ENCODE peak calls at places on chromosome 22, in four cellular contexts. Q, N, T and C are unnamed samples.

GRCh38 chr22:49023879-49024774 is 803.5 kb downstream of the BRD1 start:
- DNase-seq in Q (no peak), N (no peak), T (no peak), C (no peak)

GRCh38 chr22:39306456-39307361 is 12.7 kb downstream of the RPL3 start:
- DNase-seq in Q (peak; percentile 76), N (no peak), T (no peak), C (no peak)

GRCh38 chr22:49901457-49901856 is 16.8 kb downstream of the ALG12 start:
- DNase-seq in Q (no peak), N (no peak), T (no peak), C (no peak)

GRCh38 chr22:41334215-41334614 is 32.9 kb downstream of the ZC3H7B start:
- DNase-seq in Q (no peak), N (no peak), T (no peak), C (no peak)

GRCh38 chr22:25564979-25565677 is 653 bp downstream of the GRK3 start:
- DNase-seq in Q (peak; percentile 11), N (no peak), T (no peak), C (no peak)

GRCh38 chr22:19875531-19876313 is 21.0 kb upstream of the GNB1L start:
- DNase-seq in Q (no peak), N (no peak), T (no peak), C (peak; percentile 21)

GRCh38 chr22:25407859-25408229 is 156.6 kb upstream of the GRK3 start:
- DNase-seq in Q (no peak), N (no peak), T (no peak), C (no peak)

GRCh38 chr22:32018056-32018455 is 25.0 kb upstream of the SLC5A1 start:
- DNase-seq in Q (no peak), N (no peak), T (no peak), C (no peak)

GRCh38 chr22:39457546-39458442 is 982 bp downstream of the MGAT3 start:
- DNase-seq in Q (peak; percentile 51), N (no peak), T (no peak), C (peak; percentile 68)

GRCh38 chr22:39463931-39464390 is 7.1 kb downstream of the MGAT3 start:
- DNase-seq in Q (no peak), N (no peak), T (no peak), C (no peak)

GRCh38 chr22:39212721-39213376 is 31.9 kb downstream of the PDGFB start:
- DNase-seq in Q (peak; percentile 68), N (no peak), T (no peak), C (no peak)

GRCh38 chr22:48960981-48961655 is 866.6 kb downstream of the BRD1 start:
- DNase-seq in Q (no peak), N (no peak), T (no peak), C (no peak)

GRCh38 chr22:43554694-43555365 is 143.0 kb downstream of the MPPED1 start:
- DNase-seq in Q (no peak), N (no peak), T (no peak), C (no peak)

GRCh38 chr22:49134076-49134475 is 693.6 kb downstream of the BRD1 start:
- DNase-seq in Q (no peak), N (no peak), T (no peak), C (no peak)

GRCh38 chr22:33000342-33001280 is 57.6 kb downstream of the SYN3 start:
- DNase-seq in Q (peak; percentile 56), N (no peak), T (no peak), C (no peak)

GRCh38 chr22:30646518-30647160 is 11.1 kb downstream of the SLC35E4 start:
- DNase-seq in Q (no peak), N (no peak), T (no peak), C (no peak)

GRCh38 chr22:35555941-35556547 is 15.4 kb downstream of the RASD2 start:
- DNase-seq in Q (no peak), N (no peak), T (no peak), C (no peak)

GRCh38 chr22:29370556-29370955 is 17.8 kb downstream of the AP1B1 start:
- DNase-seq in Q (no peak), N (no peak), T (no peak), C (no peak)

GRCh38 chr22:18063311-18063710 is 14.5 kb upstream of the PEX26 start:
- DNase-seq in Q (no peak), N (no peak), T (no peak), C (no peak)

GRCh38 chr22:18146389-18146753 is 3.6 kb upstream of the USP18 start:
- DNase-seq in Q (no peak), N (no peak), T (no peak), C (no peak)

DNA sequence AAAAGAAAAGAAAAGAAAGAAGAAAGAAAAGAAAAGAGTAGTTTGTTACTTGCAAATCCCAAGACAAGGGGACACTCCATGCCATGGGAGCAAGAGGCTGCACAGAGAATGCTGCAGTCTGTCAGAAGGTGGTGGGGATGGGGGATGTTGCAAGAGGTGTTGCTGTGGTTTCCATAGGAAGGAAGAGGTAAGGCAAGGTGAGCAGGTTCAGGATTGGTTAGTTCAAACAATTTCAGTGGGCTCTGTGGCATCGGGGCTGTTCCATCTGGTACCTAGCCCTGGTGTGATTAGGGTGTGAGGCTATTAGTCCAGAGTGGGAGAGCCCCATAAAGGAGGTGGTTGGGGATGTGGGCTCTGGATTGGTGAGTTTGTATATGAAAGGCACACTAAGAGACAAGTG is 172.7 kb downstream of the BCR start:
- DNase-seq in Q (no peak), N (no peak), T (no peak), C (no peak)
- TF ChIP-seq SPI1 in Q (no peak), N (no peak), T (no peak), C (no peak)

DNA sequence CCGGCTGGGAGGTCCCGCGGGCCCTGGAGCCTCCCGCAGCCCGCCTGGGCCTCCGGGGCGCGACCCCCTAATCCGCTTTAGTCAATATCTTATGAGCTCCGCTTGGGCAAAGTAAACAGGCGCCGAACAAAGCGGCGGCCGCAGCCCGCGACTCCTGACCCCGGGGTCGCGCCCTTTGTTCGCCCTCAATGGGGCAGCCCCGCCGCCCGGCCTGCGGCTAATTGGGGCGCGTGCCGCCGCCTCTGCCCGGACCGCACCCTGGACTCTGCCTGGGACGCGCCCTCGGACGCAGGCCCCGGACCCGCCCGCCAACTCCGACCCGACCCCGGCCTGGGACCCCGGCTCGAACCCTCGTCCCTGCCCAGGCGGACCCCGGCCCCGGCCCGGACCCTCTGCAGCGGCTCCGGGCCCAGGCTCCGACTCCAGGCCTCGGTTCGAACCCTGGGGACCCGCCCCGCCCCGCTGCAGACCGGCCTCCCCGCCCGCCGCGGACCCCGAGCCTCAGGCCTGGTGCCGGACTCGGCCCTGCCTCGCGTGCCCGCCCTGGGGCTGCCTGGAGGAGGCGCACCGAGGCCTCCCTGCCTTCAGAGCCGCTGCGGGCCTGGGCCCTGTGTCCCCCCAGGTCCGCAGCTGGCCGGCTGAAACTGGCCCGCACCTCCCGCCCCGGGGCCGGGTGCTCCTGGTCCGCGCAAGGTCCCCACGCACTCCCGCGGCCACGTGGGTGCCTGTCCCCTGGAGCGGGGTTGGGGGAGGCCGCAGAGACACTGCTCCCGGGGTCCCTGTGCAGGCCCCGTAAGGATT is 84.7 kb upstream of the WNT7B start:
- DNase-seq in Q (no peak), N (no peak), T (no peak), C (no peak)
- TF ChIP-seq SPI1 in Q (no peak), N (no peak), T (no peak), C (no peak)

GRCh38 chr22:45302047-45302446 is 7.7 kb upstream of the FAM118A start:
- DNase-seq in Q (no peak), N (peak; percentile 61), T (no peak), C (no peak)
- TF ChIP-seq SPI1 in Q (no peak), N (no peak), T (peak; percentile 23), C (peak; percentile 55)

DNA sequence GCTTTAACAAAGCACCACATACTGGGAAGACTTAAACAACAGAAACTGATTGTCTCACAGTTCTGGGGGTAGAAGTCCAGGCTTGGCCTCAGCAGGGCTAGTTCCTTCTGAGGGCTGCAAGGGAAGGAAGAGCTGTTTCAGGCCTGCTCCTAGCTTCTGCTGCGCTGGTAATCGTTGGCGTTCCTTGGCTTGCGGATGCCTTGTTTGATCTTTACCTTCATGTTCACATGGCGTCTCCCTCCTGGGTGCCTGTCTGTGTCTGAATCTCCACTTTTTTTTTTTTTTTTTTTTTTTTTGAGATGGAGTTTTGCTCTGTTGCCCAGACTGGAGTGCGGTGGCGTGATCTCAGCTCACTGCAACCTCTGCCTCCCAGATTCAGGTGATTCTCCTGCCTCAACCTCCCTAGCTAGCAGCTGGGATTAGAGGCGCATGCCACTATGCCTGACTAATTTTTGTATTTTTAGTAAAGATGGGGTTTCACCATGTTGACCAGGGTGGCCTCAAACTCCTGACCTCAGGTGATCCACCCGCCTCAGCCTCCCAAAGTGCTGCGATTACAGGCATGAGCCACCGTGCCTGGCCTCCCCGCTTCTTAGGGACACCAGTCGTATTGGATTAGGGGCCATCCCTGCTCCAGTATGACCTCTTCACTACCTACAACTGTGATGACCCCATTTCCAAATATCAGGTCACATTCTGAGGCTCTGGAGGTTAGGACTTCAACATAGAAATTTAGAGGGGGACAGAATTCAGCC is 11.0 kb downstream of the SSTR3 start:
- DNase-seq in Q (no peak), N (no peak), T (no peak), C (no peak)
- TF ChIP-seq SPI1 in Q (no peak), N (no peak), T (no peak), C (no peak)